ENCODE peak calls at places on chromosomes 1 and 21, in five cellular contexts. K is CD4-positive, CD25-positive, alpha-beta regulatory T cell; M is tibial nerve; R is pancreas; A is tibial artery. O is an unnamed sample.

GRCh38 chr1:66350001-66350547 is 183.9 kb upstream of the SGIP1 start:
- DNase-seq in M (peak; percentile 49), R (no peak), K (peak; percentile 39), A (no peak), O (peak; percentile 66)

GRCh38 chr1:211305044-211305443 is 21.6 kb upstream of the TRAF5 start:
- DNase-seq in R (no peak), K (no peak), A (no peak), M (no peak), O (no peak)

GRCh38 chr1:8665824-8666223 is 151.6 kb downstream of the RERE start:
- DNase-seq in K (no peak), R (no peak), A (no peak), M (no peak), O (no peak)

GRCh38 chr1:32361674-32362473 is 411 bp downstream of the FAM229A start:
- DNase-seq in K (no peak), M (peak; percentile 47), R (peak; percentile 59), A (peak; percentile 59), O (peak; percentile 91)

GRCh38 chr21:44420416-44421205 is 34.7 kb upstream of the LRRC3 start:
- DNase-seq in M (no peak), R (no peak), A (no peak), K (no peak), O (no peak)

GRCh38 chr21:35635261-35635660 is 425.1 kb downstream of the SETD4 start:
- DNase-seq in R (no peak), K (no peak), A (no peak), M (no peak), O (no peak)

GRCh38 chr1:172764378-172764777 is 105.5 kb downstream of the FASLG start:
- DNase-seq in A (no peak), K (no peak), R (no peak), M (no peak), O (no peak)

GRCh38 chr21:16468191-16468590 is 738.4 kb downstream of the USP25 start:
- DNase-seq in R (no peak), K (no peak), M (no peak), A (no peak), O (no peak)

GRCh38 chr1:46735708-46736324 is 16.9 kb upstream of the EFCAB14 start:
- DNase-seq in A (no peak), M (no peak), R (peak; percentile 57), K (no peak), O (no peak)

GRCh38 chr1:119133987-119134386 is 6.5 kb downstream of the WARS2 start:
- DNase-seq in K (no peak), M (no peak), A (no peak), R (no peak), O (no peak)

GRCh38 chr1:32972814-32973428 is 8.3 kb upstream of the RNF19B start:
- DNase-seq in K (no peak), R (peak; percentile 67), A (peak; percentile 37), M (no peak), O (peak; percentile 91)

GRCh38 chr1:217048104-217048707 is 325.0 kb upstream of the ESRRG start:
- DNase-seq in R (no peak), M (no peak), K (no peak), A (no peak), O (no peak)

GRCh38 chr1:48617227-48617626 is 145.2 kb upstream of the SPATA6 start:
- DNase-seq in A (no peak), R (no peak), M (no peak), K (no peak), O (no peak)

GRCh38 chr1:19735419-19736127 is 64.1 kb downstream of the TMCO4 start:
- DNase-seq in M (peak; percentile 74), R (peak; percentile 60), K (no peak), A (peak; percentile 86), O (no peak)

GRCh38 chr1:116232989-116233514 is 121.9 kb downstream of the MAB21L3 start:
- DNase-seq in K (no peak), M (no peak), A (no peak), R (peak; percentile 30), O (peak; percentile 32)

GRCh38 chr1:150931773-150932172 is 5.6 kb downstream of the SETDB1 start:
- DNase-seq in R (no peak), A (no peak), M (no peak), K (no peak), O (no peak)

GRCh38 chr1:116489231-116489697 is 81.6 kb downstream of the CD58 start:
- DNase-seq in R (peak; percentile 70), K (no peak), M (no peak), A (no peak), O (no peak)

GRCh38 chr21:26550357-26550756 is 22.7 kb downstream of the CYYR1 start:
- DNase-seq in R (no peak), A (no peak), K (no peak), M (no peak), O (no peak)
- H3K27ac ChIP-seq in R (no peak overlapping the region), A (no peak overlapping the region), K (no peak overlapping the region), M (peak overlapping the region; percentile 35), O (peak overlapping the region; percentile 17)

DNA sequence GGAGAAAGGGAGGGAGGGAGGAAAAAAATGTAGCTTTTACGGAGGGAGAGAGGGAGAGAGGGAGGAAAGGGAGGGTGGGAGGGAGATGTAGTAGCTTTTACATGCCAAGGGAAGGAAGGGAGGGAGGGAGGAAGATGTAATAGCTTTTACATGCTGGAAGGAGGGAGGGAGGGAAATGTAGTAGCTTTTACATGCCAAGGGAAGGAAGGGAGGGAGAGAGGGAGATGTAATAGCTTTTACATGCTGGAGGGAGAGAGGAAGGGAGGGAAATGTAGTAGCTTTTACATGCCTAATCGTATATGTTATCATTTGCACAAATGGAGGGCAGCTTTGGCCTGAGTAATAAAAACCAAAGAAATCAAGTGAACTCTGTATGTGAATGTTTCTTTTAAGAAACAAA is 35.6 kb downstream of the EEIG2 start:
- DNase-seq in R (no peak), M (no peak), K (no peak), A (no peak), O (no peak)
- H3K27ac ChIP-seq in R (no peak overlapping the region), M (peak overlapping the region; percentile 67), K (no peak overlapping the region), A (peak overlapping the region; percentile 6), O (no peak overlapping the region)

GRCh38 chr1:183871568-183871967 is 66.6 kb downstream of the RGL1 start:
- DNase-seq in M (no peak), K (no peak), R (no peak), A (no peak), O (no peak)

GRCh38 chr1:183871142-183871541 is 66.2 kb downstream of the RGL1 start:
- DNase-seq in A (no peak), R (no peak), M (peak; percentile 31), K (no peak), O (no peak)

GRCh38 chr1:183869230-183869629 is 64.3 kb downstream of the RGL1 start:
- DNase-seq in R (no peak), A (no peak), M (no peak), K (no peak), O (no peak)

GRCh38 chr1:183870351-183871077 is 65.6 kb downstream of the RGL1 start:
- DNase-seq in R (no peak), A (peak; percentile 86), M (peak; percentile 81), K (no peak), O (peak; percentile 35)

GRCh38 chr1:183869671-183870070 is 64.8 kb downstream of the RGL1 start:
- DNase-seq in K (no peak), M (no peak), R (no peak), A (no peak), O (no peak)
- H3K27ac ChIP-seq in K (no peak overlapping the region), M (peak overlapping the region; percentile 84), R (no peak overlapping the region), A (no peak overlapping the region), O (peak overlapping the region; percentile 65)

DNA sequence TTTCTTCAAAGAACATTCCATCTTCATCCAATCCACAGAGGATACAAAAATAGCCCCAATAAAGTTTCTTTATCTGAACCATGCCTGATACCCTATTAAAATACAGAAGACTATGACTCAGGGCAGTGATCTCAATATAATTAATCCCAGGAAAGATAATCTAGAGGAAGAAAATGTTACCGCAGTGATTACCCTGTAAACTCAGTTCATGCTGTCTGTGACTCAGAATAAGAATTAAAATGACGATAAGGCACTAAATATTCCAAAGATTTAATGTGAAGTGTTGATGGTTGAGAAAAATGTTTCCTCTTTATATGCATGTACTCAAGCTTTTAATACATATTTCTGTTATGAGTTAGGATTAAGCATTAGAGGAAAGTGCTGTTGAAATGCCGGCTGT is 88.6 kb upstream of the LYPLAL1 start:
- DNase-seq in A (no peak), K (no peak), M (no peak), R (no peak), O (no peak)
- H3K27ac ChIP-seq in A (no peak overlapping the region), K (no peak overlapping the region), M (no peak overlapping the region), R (no peak overlapping the region), O (no peak overlapping the region)

DNA sequence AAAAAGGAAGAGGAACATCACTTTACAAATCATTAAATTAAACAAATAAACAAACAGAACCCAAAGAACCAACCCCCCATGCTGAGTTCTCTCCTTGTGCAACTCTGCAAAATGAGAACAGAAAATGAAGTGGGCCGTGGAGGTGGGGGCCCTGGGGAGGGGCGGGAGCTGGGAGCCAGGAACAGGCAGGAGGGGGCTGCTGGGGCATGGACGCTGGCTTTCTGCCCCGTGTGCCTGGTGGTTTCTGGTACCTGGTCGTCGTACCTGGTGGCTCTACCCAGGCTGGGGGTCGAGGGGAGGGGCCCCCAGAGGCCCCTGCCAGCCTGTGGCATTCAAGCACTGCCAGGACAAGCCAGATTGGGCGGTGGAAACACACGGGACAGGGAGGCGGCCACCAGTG is 10.8 kb downstream of the GPR37L1 start:
- DNase-seq in M (no peak), K (no peak), A (no peak), R (no peak), O (no peak)
- H3K27ac ChIP-seq in M (peak overlapping the region; percentile 93), K (no peak overlapping the region), A (peak overlapping the region; percentile 85), R (no peak overlapping the region), O (peak overlapping the region; percentile 89)

O was measured in upper lobe of left lung.